ENCODE peak calls at places on chromosomes 2 and 18, in five cellular contexts. U, W, B, M and R are unnamed samples.

GRCh38 chr2:237456200-237456731 is 30.8 kb upstream of the MLPH start:
- DNase-seq in U (no peak), M (no peak), B (no peak), W (no peak), R (no peak)

GRCh38 chr2:166090900-166091299 is 36.9 kb downstream of the SCN1A start:
- DNase-seq in M (no peak), W (no peak), U (no peak), B (no peak), R (no peak)

GRCh38 chr2:74155830-74156229 is 8.1 kb upstream of the BOLA3 start:
- DNase-seq in U (no peak), M (no peak), B (no peak), W (no peak), R (no peak)

GRCh38 chr2:150476809-150477302 is 10.6 kb downstream of the RND3 start:
- DNase-seq in W (no peak), U (no peak), B (no peak), M (no peak), R (no peak)

GRCh38 chr2:25380023-25380422 is 38.3 kb upstream of the DNMT3A start:
- DNase-seq in U (no peak), B (no peak), M (no peak), W (no peak), R (no peak)

GRCh38 chr2:216118474-216118873 is 9.3 kb downstream of the XRCC5 start:
- DNase-seq in U (no peak), B (no peak), M (no peak), W (no peak), R (no peak)

GRCh38 chr18:59697236-59697932 is at the start of gene CCBE1:
- DNase-seq in W (no peak), M (peak), U (peak), B (peak), R (peak)

GRCh38 chr18:57438669-57439616 is 3.8 kb downstream of the ONECUT2 start:
- DNase-seq in W (no peak), B (no peak), U (no peak), M (no peak), R (peak)

GRCh38 chr2:109218792-109219126 is 89.8 kb downstream of the SH3RF3 start:
- DNase-seq in U (no peak), B (no peak), M (no peak), W (no peak), R (no peak)

GRCh38 chr2:145352499-145352898 is 832.6 kb upstream of the ZEB2 start:
- DNase-seq in B (no peak), W (no peak), U (no peak), M (no peak), R (no peak)

GRCh38 chr18:22637787-22638186 is 220.1 kb upstream of the CTAGE1 start:
- DNase-seq in M (no peak), U (no peak), W (peak), B (peak), R (no peak)

GRCh38 chr2:218992196-218992595 is 1.0 kb downstream of the CRYBA2 start:
- DNase-seq in M (no peak), B (no peak), U (no peak), W (no peak), R (no peak)

GRCh38 chr18:13493725-13494124 is 232.6 kb downstream of the FAM210A start:
- DNase-seq in M (no peak), B (no peak), U (no peak), W (no peak), R (no peak)

GRCh38 chr2:119523959-119524694 is at the start of gene SCTR:
- DNase-seq in M (no peak), B (no peak), W (no peak), U (no peak), R (no peak)

GRCh38 chr18:44679912-44680270 is 797 bp upstream of the SETBP1 start:
- DNase-seq in U (no peak), W (no peak), M (no peak), B (no peak), R (peak)

GRCh38 chr2:191114403-191114886 is 36.3 kb downstream of the STAT4 start:
- DNase-seq in B (no peak), U (no peak), W (no peak), M (no peak), R (no peak)

GRCh38 chr2:73652348-73652747 is 10.1 kb upstream of the NAT8 start:
- DNase-seq in U (no peak), M (no peak), B (no peak), W (no peak), R (no peak)

GRCh38 chr2:3280197-3280596 is 97.4 kb downstream of the EIPR1 start:
- DNase-seq in M (no peak), B (no peak), U (no peak), W (no peak), R (no peak)

GRCh38 chr2:202101049-202101579 is 28.1 kb downstream of the KIAA2012 start:
- DNase-seq in U (no peak), M (no peak), W (no peak), B (no peak), R (no peak)

GRCh38 chr18:35577045-35577848 is 4.3 kb upstream of the GALNT1 start:
- DNase-seq in W (no peak), M (no peak), B (no peak), U (no peak), R (no peak)

GRCh38 chr2:114127372-114127771 is 237.5 kb downstream of the ACTR3 start:
- DNase-seq in W (no peak), M (no peak), B (no peak), U (no peak), R (no peak)

GRCh38 chr2:202762546-202762945 is 109.0 kb downstream of the ICA1L start:
- DNase-seq in U (no peak), M (no peak), W (no peak), B (no peak), R (no peak)

GRCh38 chr18:79927597-79928562 is 23.6 kb downstream of the SLC66A2 start:
- DNase-seq in M (no peak), W (no peak), U (no peak), B (no peak), R (no peak)

GRCh38 chr2:188551671-188552070 is 260.0 kb downstream of the GULP1 start:
- DNase-seq in W (no peak), B (no peak), M (no peak), U (no peak), R (no peak)

GRCh38 chr18:68796936-68797690 is 767 bp upstream of the CCDC102B start:
- DNase-seq in W (no peak), B (no peak), U (no peak), M (no peak), R (no peak)

GRCh38 chr2:100580474-100581264 is 17.9 kb downstream of the PDCL3 start:
- DNase-seq in U (no peak), W (no peak), B (no peak), M (no peak), R (no peak)

GRCh38 chr2:234679766-234680687 is 183.1 kb upstream of the ARL4C start:
- DNase-seq in W (peak), U (no peak), M (no peak), B (peak), R (no peak)
- TF ChIP-seq JUND in W (peak), U (no peak), M (no peak), B (peak), R (no peak)

DNA sequence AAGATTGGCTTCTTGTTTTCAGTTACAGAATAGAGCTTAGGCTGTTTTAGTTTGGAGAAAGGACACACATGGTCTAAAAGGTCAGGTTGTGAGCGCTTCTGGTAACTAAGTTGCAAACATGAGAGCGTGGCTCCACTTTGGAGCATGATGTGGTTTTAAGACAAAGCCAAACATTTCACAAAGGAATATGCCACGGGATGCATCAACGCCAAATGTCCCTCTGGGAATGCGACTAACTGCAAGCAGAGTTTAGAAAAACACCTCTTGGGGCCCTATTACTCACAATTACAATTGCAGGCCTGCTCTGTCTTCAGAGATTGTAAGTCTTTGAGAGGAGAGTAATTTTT is 25.4 kb downstream of the MYO7B start:
- DNase-seq in M (no peak), W (no peak), B (no peak), U (no peak), R (no peak)
- TF ChIP-seq JUND in M (no peak), W (no peak), B (no peak), U (no peak), R (no peak)

GRCh38 chr2:32063310-32064020 is at the start of gene SPAST:
- DNase-seq in U (peak), B (peak), W (peak), M (peak), R (peak)

GRCh38 chr2:32061430-32061829 is 1.9 kb upstream of the SPAST start:
- DNase-seq in W (peak), B (no peak), U (no peak), M (no peak), R (no peak)

GRCh38 chr2:32060266-32060665 is 3.1 kb upstream of the SPAST start:
- DNase-seq in B (no peak), U (no peak), M (no peak), W (no peak), R (no peak)

GRCh38 chr2:32064021-32064678 is 794 bp downstream of the SPAST start:
- DNase-seq in B (no peak), W (no peak), M (no peak), U (peak), R (peak)

DNA sequence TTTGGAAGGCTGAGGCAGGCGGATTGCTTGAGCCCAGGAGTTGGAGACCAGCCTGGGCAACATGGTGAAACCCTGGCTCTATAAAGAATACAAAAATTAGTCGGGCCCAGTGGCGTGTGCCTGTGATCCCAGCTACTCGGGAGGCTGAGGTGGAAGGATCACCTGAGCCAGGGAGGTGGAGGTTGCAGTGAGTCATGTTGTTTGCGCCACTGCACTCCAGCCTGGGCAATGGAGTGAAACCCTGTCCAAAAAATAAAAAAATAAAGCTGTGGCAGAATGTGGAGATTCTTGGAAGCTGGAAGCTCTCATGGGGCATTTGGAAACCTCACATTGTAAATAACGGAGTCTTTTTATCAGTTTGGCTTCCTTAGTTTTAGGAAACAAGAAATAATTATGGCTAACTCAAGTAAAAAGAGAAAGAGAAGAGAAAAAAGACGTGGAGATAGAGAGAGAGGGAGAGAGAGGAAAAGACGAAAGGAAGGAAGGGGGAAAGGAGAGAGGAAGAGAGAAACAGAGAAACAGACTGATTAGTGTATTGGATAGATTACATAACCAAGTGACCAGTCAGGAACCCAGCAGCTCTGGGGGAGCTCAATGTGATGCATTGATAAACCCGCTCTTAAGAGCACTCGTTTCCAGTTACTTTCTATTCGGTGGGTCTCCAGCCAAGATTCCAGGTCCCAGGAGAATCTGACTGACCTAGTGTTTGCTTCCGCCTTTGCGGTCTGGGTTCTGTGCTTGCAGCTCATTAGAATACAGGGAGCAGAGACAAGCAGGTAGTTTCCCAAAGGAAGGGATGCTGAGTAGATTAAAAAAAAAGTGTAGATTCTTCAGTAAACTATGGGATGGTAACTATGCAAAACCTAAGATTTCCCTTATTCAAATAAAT is 1.1 kb upstream of the SPAST start:
- DNase-seq in W (peak), M (no peak), U (peak), B (no peak), R (peak)
- TF ChIP-seq JUND in W (no peak), M (no peak), U (peak), B (no peak), R (no peak)

GRCh38 chr2:182767578-182767977 is 51.5 kb downstream of the DNAJC10 start:
- DNase-seq in W (peak), B (peak), M (no peak), U (no peak), R (no peak)
- TF ChIP-seq JUND in W (no peak), B (no peak), M (no peak), U (no peak), R (no peak)